ENCODE peak calls at places on chromosome 16, in five cellular contexts. T is HCT116, A is K562, Z is SK-N-SH, P is GM12878. E is an unnamed sample.

GRCh38 chr16:57304169-57305061 is 19.9 kb upstream of the PLLP start:
- DNase-seq in T (no peak), A (no peak), Z (no peak), P (peak), E (no peak)

GRCh38 chr16:50674831-50675230 is 6.3 kb downstream of the SNX20 start:
- DNase-seq in T (no peak), A (no peak), Z (no peak), P (no peak), E (no peak)

GRCh38 chr16:82481455-82481854 is 145.3 kb upstream of the CDH13 start:
- DNase-seq in T (no peak), A (no peak), Z (no peak), P (no peak), E (no peak)

GRCh38 chr16:48613061-48613957 is 3.3 kb upstream of the N4BP1 start:
- DNase-seq in T (no peak), A (no peak), Z (no peak), P (no peak), E (no peak)

GRCh38 chr16:5058476-5058875 is 7.3 kb downstream of the C16orf89 start:
- DNase-seq in T (no peak), A (peak), Z (peak), P (no peak), E (peak)

GRCh38 chr16:60674241-60674640 is 1362.0 kb downstream of the CDH8 start:
- DNase-seq in T (no peak), A (no peak), Z (no peak), P (no peak), E (no peak)

GRCh38 chr16:66606000-66606751 is 1.7 kb downstream of the CMTM3 start:
- DNase-seq in T (no peak), A (no peak), Z (no peak), P (no peak), E (no peak)

GRCh38 chr16:66167564-66168291 is 198.8 kb upstream of the CDH5 start:
- DNase-seq in T (no peak), A (peak), Z (no peak), P (no peak), E (no peak)

GRCh38 chr16:50102046-50102756 is 36.4 kb downstream of the HEATR3 start:
- DNase-seq in T (no peak), A (no peak), Z (no peak), P (no peak), E (no peak)

GRCh38 chr16:73433493-73434307 is 385.8 kb upstream of the ZFHX3 start:
- DNase-seq in T (no peak), A (no peak), Z (no peak), P (no peak), E (no peak)

GRCh38 chr16:79707867-79708266 is 107.3 kb upstream of the MAF start:
- DNase-seq in T (no peak), A (no peak), Z (no peak), P (no peak), E (no peak)

GRCh38 chr16:87457724-87458423 is 35.0 kb downstream of the ZCCHC14 start:
- DNase-seq in T (peak), A (no peak), Z (peak), P (peak), E (peak)
- TF ChIP-seq YY1 in T (peak), A (no peak), Z (no peak), P (no peak), E (no peak)

GRCh38 chr16:84729716-84730320 is 30.0 kb downstream of the USP10 start:
- DNase-seq in T (no peak), A (no peak), Z (no peak), P (no peak), E (no peak)

GRCh38 chr16:84728853-84729424 is 29.1 kb downstream of the USP10 start:
- DNase-seq in T (no peak), A (peak), Z (no peak), P (no peak), E (no peak)

GRCh38 chr16:84732674-84733352 is 33.0 kb downstream of the USP10 start:
- DNase-seq in T (no peak), A (peak), Z (no peak), P (no peak), E (no peak)

GRCh38 chr16:84726670-84727467 is 27.1 kb downstream of the USP10 start:
- DNase-seq in T (no peak), A (no peak), Z (no peak), P (peak), E (no peak)

GRCh38 chr16:84730406-84731106 is 30.8 kb downstream of the USP10 start:
- DNase-seq in T (peak), A (peak), Z (peak), P (no peak), E (peak)
- TF ChIP-seq YY1 in T (no peak), A (no peak), Z (no peak), P (no peak), E (no peak)

DNA sequence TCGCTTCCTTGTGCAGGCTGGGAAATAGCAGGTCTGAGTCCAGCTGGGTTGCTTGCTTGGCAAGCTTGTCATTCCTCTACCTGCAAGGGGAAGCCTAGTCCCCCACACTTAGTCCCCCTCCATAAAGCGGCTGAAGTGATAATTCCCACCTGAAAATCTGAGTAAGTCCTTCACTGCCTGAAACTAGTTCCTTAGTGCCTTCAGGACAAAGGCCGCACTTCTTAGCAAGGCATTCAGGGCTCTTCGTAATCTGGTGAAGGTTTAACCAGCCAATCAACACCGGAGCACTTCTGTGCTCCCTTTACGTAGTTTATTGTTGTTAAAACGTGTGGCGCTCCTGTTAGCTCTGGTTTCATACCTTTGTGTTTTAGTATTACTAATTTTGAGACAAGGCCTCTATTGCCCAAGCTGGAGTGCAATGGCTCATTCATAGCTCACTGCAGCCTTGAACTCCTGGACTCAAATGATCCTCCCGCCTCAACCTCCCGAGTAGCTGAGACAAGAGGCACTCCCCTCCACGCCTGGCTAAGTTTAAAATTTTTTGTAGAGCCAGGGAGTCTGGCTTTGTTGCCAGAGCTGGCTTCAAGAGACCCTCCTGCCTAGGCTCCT is 841 bp downstream of the PSKH1 start:
- DNase-seq in T (no peak), A (peak), Z (no peak), P (no peak), E (no peak)
- TF ChIP-seq YY1 in T (no peak), A (no peak), Z (no peak), P (no peak), E (no peak)

GRCh38 chr16:14338969-14339368 is 267.9 kb downstream of the MRTFB start:
- DNase-seq in T (no peak), A (no peak), Z (no peak), P (no peak), E (no peak)

GRCh38 chr16:14338236-14338635 is 267.1 kb downstream of the MRTFB start:
- DNase-seq in T (no peak), A (no peak), Z (no peak), P (no peak), E (no peak)

GRCh38 chr16:14337303-14338191 is 266.4 kb downstream of the MRTFB start:
- DNase-seq in T (no peak), A (no peak), Z (no peak), P (no peak), E (no peak)

GRCh38 chr16:14341324-14342225 is 270.5 kb downstream of the MRTFB start:
- DNase-seq in T (no peak), A (no peak), Z (no peak), P (no peak), E (no peak)

GRCh38 chr16:14339694-14340093 is 268.6 kb downstream of the MRTFB start:
- DNase-seq in T (no peak), A (no peak), Z (no peak), P (no peak), E (no peak)
- TF ChIP-seq YY1 in T (no peak), A (no peak), Z (no peak), P (no peak), E (no peak)

GRCh38 chr16:86850675-86851074 is 272.3 kb downstream of the FOXL1 start:
- DNase-seq in T (no peak), A (no peak), Z (no peak), P (no peak), E (peak)

GRCh38 chr16:86843812-86844211 is 265.5 kb downstream of the FOXL1 start:
- DNase-seq in T (no peak), A (no peak), Z (no peak), P (no peak), E (no peak)

GRCh38 chr16:86846136-86846535 is 267.8 kb downstream of the FOXL1 start:
- DNase-seq in T (no peak), A (no peak), Z (no peak), P (no peak), E (no peak)

GRCh38 chr16:86848821-86849220 is 270.5 kb downstream of the FOXL1 start:
- DNase-seq in T (no peak), A (no peak), Z (no peak), P (no peak), E (no peak)

GRCh38 chr16:86844691-86845090 is 266.3 kb downstream of the FOXL1 start:
- DNase-seq in T (no peak), A (no peak), Z (no peak), P (no peak), E (no peak)
- TF ChIP-seq YY1 in T (no peak), A (no peak), Z (no peak), P (no peak), E (no peak)

GRCh38 chr16:14181371-14182050 is 110.4 kb downstream of the MRTFB start:
- DNase-seq in T (no peak), A (no peak), Z (no peak), P (no peak), E (no peak)
- TF ChIP-seq YY1 in T (no peak), A (no peak), Z (no peak), P (no peak), E (no peak)

GRCh38 chr16:11138769-11139623 is 117.0 kb downstream of the SOCS1 start:
- DNase-seq in T (no peak), A (no peak), Z (no peak), P (no peak), E (no peak)

GRCh38 chr16:11140466-11140865 is 115.5 kb downstream of the SOCS1 start:
- DNase-seq in T (no peak), A (no peak), Z (no peak), P (no peak), E (no peak)

GRCh38 chr16:11138026-11138768 is 117.8 kb downstream of the SOCS1 start:
- DNase-seq in T (no peak), A (no peak), Z (no peak), P (no peak), E (no peak)

GRCh38 chr16:11140867-11141266 is 115.1 kb downstream of the SOCS1 start:
- DNase-seq in T (no peak), A (no peak), Z (no peak), P (no peak), E (no peak)

DNA sequence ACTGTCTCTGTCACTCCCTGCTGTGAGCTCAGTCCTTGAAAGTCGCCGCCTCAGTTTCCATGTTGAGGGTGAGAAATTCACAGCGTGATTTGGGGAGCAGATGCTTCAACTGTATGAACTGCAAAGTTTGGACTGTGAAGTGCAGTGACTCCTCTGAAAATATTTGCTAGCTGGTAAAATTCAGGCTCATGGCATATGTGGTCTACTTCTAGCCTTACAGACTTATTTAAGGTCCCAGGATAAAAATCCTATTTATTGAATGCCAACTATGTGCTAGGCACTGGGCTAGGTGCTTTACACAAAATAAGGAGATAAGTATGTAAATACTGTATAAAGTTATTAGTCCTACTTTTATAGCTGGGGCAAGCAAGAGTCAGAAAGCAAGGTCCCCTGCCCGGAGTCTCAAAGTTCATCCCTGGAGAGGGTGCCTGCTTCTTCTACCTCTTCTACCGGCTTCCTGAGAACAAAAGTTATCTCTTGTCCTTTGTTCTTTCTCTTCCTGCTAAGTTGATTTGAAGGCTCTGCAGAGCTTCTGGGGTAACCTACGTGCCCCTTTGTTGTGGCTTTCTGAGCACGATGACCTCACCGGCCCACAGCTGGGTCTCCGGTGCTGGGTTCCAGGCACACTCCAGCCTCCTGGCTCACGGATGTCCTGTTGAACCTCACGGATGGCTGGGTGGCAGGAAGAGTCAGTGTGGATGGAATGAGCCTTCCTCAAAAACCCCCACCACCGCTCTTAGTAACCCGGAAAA is 116.2 kb downstream of the SOCS1 start:
- DNase-seq in T (peak), A (no peak), Z (no peak), P (no peak), E (no peak)
- TF ChIP-seq YY1 in T (no peak), A (no peak), Z (no peak), P (no peak), E (no peak)

DNA sequence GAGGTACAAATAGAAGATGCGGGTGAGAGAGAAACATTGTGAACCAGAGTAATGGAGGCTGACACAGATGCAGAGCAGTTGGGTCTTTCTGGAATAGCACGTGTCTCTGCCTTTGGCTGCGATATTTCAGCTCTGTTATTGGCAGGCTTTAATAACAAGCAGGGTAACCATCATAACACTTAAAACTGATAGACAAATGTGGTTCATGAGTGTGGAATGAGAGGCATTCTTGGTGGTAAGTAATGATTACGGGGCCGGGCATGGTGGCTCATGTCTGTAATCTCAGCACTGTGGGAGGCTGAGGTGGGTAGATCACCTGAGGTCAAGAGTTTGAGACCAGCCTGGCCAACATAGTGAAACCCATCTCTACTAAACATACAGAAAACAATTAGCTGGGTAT is 110.3 kb downstream of the SNX29 start:
- DNase-seq in T (no peak), A (no peak), Z (no peak), P (no peak), E (no peak)
- TF ChIP-seq YY1 in T (no peak), A (no peak), Z (no peak), P (no peak), E (no peak)

DNA sequence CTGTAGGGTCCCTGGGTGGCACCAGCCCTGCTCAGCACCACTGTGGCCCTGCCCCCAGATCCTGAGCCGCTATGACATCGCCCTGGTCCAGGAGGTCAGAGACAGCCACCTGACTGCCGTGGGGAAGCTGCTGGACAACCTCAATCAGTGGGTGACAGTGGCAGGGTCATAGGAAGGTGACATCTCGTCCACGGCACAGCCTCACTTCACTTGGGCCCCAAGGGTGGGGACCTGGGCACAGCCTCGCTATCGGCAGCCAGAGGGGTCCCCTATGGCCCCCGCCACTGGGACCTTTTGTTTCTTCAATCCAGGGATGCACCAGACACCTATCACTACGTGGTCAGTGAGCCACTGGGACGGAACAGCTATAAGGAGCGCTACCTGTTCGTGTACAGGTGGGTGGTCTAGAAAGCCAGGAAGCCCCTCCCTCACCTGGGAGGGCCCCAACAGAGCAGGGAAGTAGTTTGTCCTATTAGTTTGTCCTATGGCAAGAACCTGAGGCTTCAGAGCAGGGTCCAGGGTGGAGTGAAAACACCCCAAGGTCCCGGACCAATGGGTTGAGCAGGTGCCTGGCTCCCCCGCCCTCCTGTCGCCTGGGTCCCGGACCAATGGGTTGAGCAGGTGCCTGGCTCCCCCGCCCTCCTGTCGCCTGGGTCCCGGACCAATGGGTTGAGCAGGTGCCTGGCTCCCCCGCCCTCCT is 1.4 kb downstream of the DNASE1 start:
- DNase-seq in T (no peak), A (no peak), Z (no peak), P (no peak), E (no peak)
- TF ChIP-seq YY1 in T (no peak), A (no peak), Z (no peak), P (no peak), E (no peak)